ENCODE peak calls at places on chromosomes 5 and 9, in nine cellular contexts. L, W, U, Y, G, N, S, Q and Z are unnamed samples.

GRCh38 chr9:126095546-126096190 is 231.0 kb upstream of the MVB12B start:
- DNase-seq in Q (no peak), U (no peak), W (no peak), N (no peak), S (no peak), Y (no peak), G (no peak), L (no peak), Z (no peak)

GRCh38 chr5:142368529-142368928 is 43.7 kb upstream of the SPRY4 start:
- DNase-seq in W (no peak), Q (no peak), L (no peak), S (no peak), G (no peak), Y (no peak), N (no peak), U (no peak), Z (no peak)

GRCh38 chr5:17227868-17228267 is 10.4 kb downstream of the BASP1 start:
- DNase-seq in N (no peak), Y (no peak), S (no peak), U (no peak), Q (no peak), L (no peak), W (no peak), G (no peak), Z (no peak)

GRCh38 chr9:85009251-85009650 is 339.7 kb downstream of the NTRK2 start:
- DNase-seq in S (no peak), N (no peak), Q (no peak), U (no peak), G (no peak), W (no peak), L (no peak), Y (no peak), Z (no peak)

GRCh38 chr5:153623906-153624765 is 133.7 kb downstream of the GRIA1 start:
- DNase-seq in W (no peak), L (no peak), S (no peak), U (no peak), G (no peak), Q (no peak), N (no peak), Y (no peak), Z (no peak)

GRCh38 chr5:6937675-6938074 is 224.4 kb downstream of the TENT4A start:
- DNase-seq in N (no peak), Q (no peak), G (no peak), U (no peak), L (no peak), W (no peak), S (no peak), Y (no peak), Z (no peak)

GRCh38 chr9:123871781-123872180 is 58.1 kb downstream of the DENND1A start:
- DNase-seq in W (peak), L (no peak), U (no peak), Q (no peak), Y (no peak), S (no peak), G (no peak), N (no peak), Z (no peak)

GRCh38 chr9:21465859-21466518 is 16.1 kb downstream of the IFNE start:
- DNase-seq in G (peak), U (peak), N (no peak), Y (peak), W (no peak), Q (no peak), S (no peak), L (no peak), Z (no peak)

GRCh38 chr9:93028448-93029006 is 30.0 kb upstream of the SUSD3 start:
- DNase-seq in L (peak), S (no peak), Q (peak), Y (no peak), G (no peak), W (no peak), N (peak), U (no peak), Z (no peak)

GRCh38 chr9:70046274-70047070 is 2.8 kb downstream of the MAMDC2 start:
- DNase-seq in G (no peak), Y (no peak), S (no peak), U (no peak), Q (no peak), W (no peak), L (no peak), N (no peak), Z (peak)

GRCh38 chr9:36842560-36843530 is 191.2 kb downstream of the PAX5 start:
- DNase-seq in G (no peak), S (no peak), L (no peak), Y (no peak), N (no peak), W (no peak), Q (no peak), U (no peak), Z (no peak)

GRCh38 chr5:73376618-73377170 is 71.9 kb downstream of the FOXD1 start:
- DNase-seq in W (no peak), U (no peak), Y (no peak), N (no peak), S (peak), G (peak), L (no peak), Q (no peak), Z (no peak)